ENCODE peak calls at places on chromosome 19, in five cellular contexts. K is HCT116; W is stromal cell of bone marrow; N is activated effector memory CD4-positive, alpha-beta T cell treated with Interleukin-2 at 50 U/mL for 16 hours; X is AG08396. L is an unnamed sample.

GRCh38 chr19:14031719-14032480 is at the start of gene IL27RA:
- DNase-seq in K (no peak), W (no peak), N (peak; percentile 85), X (peak; percentile 67), L (peak; percentile 78)

GRCh38 chr19:36378625-36379509 is at the start of gene ZFP14:
- DNase-seq in K (peak; percentile 87), W (peak; percentile 87), N (peak; percentile 90), X (peak; percentile 100), L (peak; percentile 91)

GRCh38 chr19:40673377-40673776 is 17.1 kb downstream of the NUMBL start:
- DNase-seq in K (no peak), W (no peak), N (no peak), X (no peak), L (no peak)

GRCh38 chr19:46903458-46903857 is 42.7 kb downstream of the ARHGAP35 start:
- DNase-seq in K (no peak), W (no peak), N (no peak), X (no peak), L (no peak)

GRCh38 chr19:3852614-3853254 is 16.1 kb downstream of the ZFR2 start:
- DNase-seq in K (peak; percentile 79), W (peak; percentile 39), N (peak; percentile 14), X (peak; percentile 83), L (no peak)

GRCh38 chr19:40223135-40223822 is 3.2 kb downstream of the CCNP start:
- DNase-seq in K (no peak), W (no peak), N (peak; percentile 5), X (no peak), L (no peak)

GRCh38 chr19:15265849-15266248 is 33.6 kb upstream of the EPHX3 start:
- DNase-seq in K (no peak), W (peak; percentile 95), N (no peak), X (peak; percentile 93), L (no peak)

GRCh38 chr19:47111081-47111589 is 2.4 kb downstream of the ZC3H4 start:
- DNase-seq in K (no peak), W (no peak), N (peak; percentile 41), X (no peak), L (peak; percentile 39)

GRCh38 chr19:40413291-40413994 is at the start of gene PRX:
- DNase-seq in K (no peak), W (no peak), N (no peak), X (no peak), L (no peak)

GRCh38 chr19:52742516-52742915 is 7.7 kb upstream of the ZNF611 start:
- DNase-seq in K (no peak), W (no peak), N (no peak), X (no peak), L (no peak)

GRCh38 chr19:39568604-39569003 is 28.6 kb upstream of the EID2 start:
- DNase-seq in K (no peak), W (no peak), N (no peak), X (peak; percentile 11), L (no peak)

GRCh38 chr19:30253581-30253996 is 118.6 kb upstream of the ZNF536 start:
- DNase-seq in K (no peak), W (no peak), N (no peak), X (peak; percentile 69), L (no peak)

GRCh38 chr19:42563352-42564210 is 31.1 kb downstream of the CEACAM8 start:
- DNase-seq in K (peak; percentile 43), W (peak; percentile 12), N (no peak), X (peak; percentile 64), L (no peak)

GRCh38 chr19:41175825-41176734 is 16.9 kb upstream of the CYP2S1 start:
- DNase-seq in K (peak; percentile 92), W (no peak), N (peak; percentile 32), X (peak; percentile 93), L (peak; percentile 32)

GRCh38 chr19:3655402-3656072 is 28.9 kb upstream of the CACTIN start:
- DNase-seq in K (no peak), W (peak; percentile 78), N (no peak), X (peak; percentile 81), L (no peak)

GRCh38 chr19:14061751-14062557 is at the start of gene PALM3:
- DNase-seq in K (no peak), W (no peak), N (no peak), X (peak; percentile 10), L (no peak)

GRCh38 chr19:6357995-6358394 is 3.3 kb upstream of the CLPP start:
- DNase-seq in K (no peak), W (no peak), N (no peak), X (no peak), L (no peak)

GRCh38 chr19:38394488-38394887 is 6.0 kb downstream of the SPRED3 start:
- DNase-seq in K (no peak), W (no peak), N (peak; percentile 56), X (no peak), L (peak; percentile 67)

GRCh38 chr19:48644839-48645651 is 942 bp downstream of the CA11 start:
- DNase-seq in K (peak; percentile 69), W (peak; percentile 54), N (peak; percentile 58), X (peak; percentile 74), L (peak; percentile 61)

GRCh38 chr19:18274303-18274775 is at the start of gene IQCN:
- DNase-seq in K (no peak), W (no peak), N (no peak), X (no peak), L (no peak)

GRCh38 chr19:12763100-12763499 is 11.5 kb downstream of the BEST2 start:
- DNase-seq in K (no peak), W (no peak), N (no peak), X (no peak), L (no peak)

GRCh38 chr19:8654591-8655339 is 24.3 kb downstream of the NFILZ start:
- DNase-seq in K (peak; percentile 48), W (no peak), N (peak; percentile 46), X (peak; percentile 79), L (peak; percentile 39)

GRCh38 chr19:31149306-31149975 is 199.8 kb downstream of the TSHZ3 start:
- DNase-seq in K (no peak), W (no peak), N (no peak), X (no peak), L (no peak)

GRCh38 chr19:43425567-43426392 is 11.1 kb downstream of the TEX101 start:
- DNase-seq in K (peak; percentile 18), W (no peak), N (no peak), X (no peak), L (no peak)

GRCh38 chr19:4144666-4145261 is 8.7 kb upstream of the CREB3L3 start:
- DNase-seq in K (peak; percentile 82), W (peak; percentile 67), N (no peak), X (peak; percentile 61), L (no peak)

GRCh38 chr19:7700128-7700470 is 1.8 kb downstream of the FCER2 start:
- DNase-seq in K (no peak), W (no peak), N (no peak), X (no peak), L (no peak)

L was measured in activated T-helper 1 cell treated with anti-CD3 and anti-CD28 coated beads, Interleukin-12 subunit alpha, Interleukin-12 subunit beta, Interleukin-2, Interleukin-4 antibody, amounts not matched to agents 30 ng/mL and 10 ng/mL and 1 ng/mL, durations not matched to agents 14 hours and 24 hours and 36 hours.